ENCODE peak calls at places on chromosomes 11 and 22, in eight cellular contexts. L is right cardiac atrium, I is HCT116, G is aorta, Z is transverse colon, M is RWPE1, E is dorsolateral prefrontal cortex, K is neural progenitor cell. S is an unnamed sample.

GRCh38 chr22:19070397-19071169 is 51.6 kb downstream of the DGCR2 start:
- DNase-seq in Z (no peak), M (no peak), L (no peak), E (no peak), I (no peak), G (no peak), K (no peak), S (no peak)

GRCh38 chr11:46389450-46390330 is 1.9 kb downstream of the CHRM4 start:
- DNase-seq in I (peak), G (peak), M (peak), E (peak), Z (peak), L (peak), K (peak), S (no peak)

GRCh38 chr22:28574159-28574788 is 105.4 kb downstream of the TTC28 start:
- DNase-seq in I (no peak), G (no peak), M (no peak), L (no peak), K (no peak), Z (no peak), E (no peak), S (no peak)

GRCh38 chr11:78812513-78813293 is 238.0 kb upstream of the NARS2 start:
- DNase-seq in L (no peak), K (peak), E (no peak), Z (peak), I (no peak), M (no peak), G (peak), S (no peak)

GRCh38 chr22:29756341-29756740 is 10.5 kb downstream of the ZMAT5 start:
- DNase-seq in I (no peak), L (no peak), Z (no peak), K (no peak), M (no peak), E (no peak), G (no peak), S (no peak)

GRCh38 chr11:125313271-125314222 is 149.0 kb downstream of the PKNOX2 start:
- DNase-seq in E (no peak), Z (no peak), K (no peak), I (no peak), M (no peak), L (no peak), G (no peak), S (no peak)

GRCh38 chr11:115984228-115984627 is 480.0 kb upstream of the CADM1 start:
- DNase-seq in G (no peak), I (no peak), K (no peak), M (no peak), E (no peak), Z (no peak), L (no peak), S (no peak)

GRCh38 chr22:21591695-21592094 is 24.2 kb downstream of the UBE2L3 start:
- DNase-seq in E (no peak), K (no peak), G (peak), L (peak), M (no peak), Z (no peak), I (no peak), S (no peak)

GRCh38 chr11:57214494-57214893 is 22.6 kb downstream of the APLNR start:
- DNase-seq in K (no peak), E (no peak), L (peak), M (peak), G (no peak), I (no peak), Z (no peak), S (no peak)

GRCh38 chr22:19179472-19180048 is 1.0 kb upstream of the SLC25A1 start:
- DNase-seq in L (peak), M (peak), G (peak), K (peak), Z (peak), I (peak), E (peak), S (peak)

GRCh38 chr11:116343270-116343669 is 429.5 kb downstream of the BUD13 start:
- DNase-seq in I (no peak), E (no peak), K (no peak), Z (no peak), M (no peak), L (no peak), G (no peak), S (no peak)

GRCh38 chr22:27060188-27060587 is 402.8 kb downstream of the MIAT start:
- DNase-seq in Z (no peak), I (no peak), M (no peak), E (no peak), K (no peak), G (no peak), L (no peak), S (no peak)

GRCh38 chr11:76799061-76799804 is 16.1 kb downstream of the TSKU start:
- DNase-seq in M (peak), K (peak), L (peak), G (peak), Z (peak), E (no peak), I (no peak), S (peak)

GRCh38 chr22:17964647-17965046 is 59.7 kb downstream of the MICAL3 start:
- DNase-seq in I (no peak), E (no peak), G (no peak), M (no peak), Z (no peak), L (peak), K (no peak), S (no peak)

GRCh38 chr22:45879552-45879949 is 97.4 kb downstream of the WNT7B start:
- DNase-seq in Z (no peak), G (no peak), L (peak), M (no peak), K (no peak), E (peak), I (no peak), S (no peak)

GRCh38 chr11:35355102-35355749 is 64.1 kb downstream of the SLC1A2 start:
- DNase-seq in L (no peak), G (no peak), M (no peak), K (no peak), Z (no peak), E (no peak), I (no peak), S (no peak)

GRCh38 chr22:43479311-43479710 is 67.5 kb downstream of the MPPED1 start:
- DNase-seq in L (no peak), K (no peak), E (no peak), M (no peak), Z (no peak), G (no peak), I (no peak), S (no peak)

GRCh38 chr22:50048066-50048765 is 9.9 kb downstream of the TTLL8 start:
- DNase-seq in E (no peak), L (no peak), I (no peak), Z (no peak), K (no peak), M (no peak), G (peak), S (no peak)

GRCh38 chr11:10798330-10798980 is 10.3 kb downstream of the EIF4G2 start:
- DNase-seq in Z (no peak), E (no peak), K (no peak), I (no peak), G (no peak), L (no peak), M (no peak), S (no peak)

GRCh38 chr22:44382461-44383038 is 69.8 kb upstream of the SHISAL1 start:
- DNase-seq in E (no peak), I (no peak), L (peak), G (peak), M (no peak), K (no peak), Z (no peak), S (no peak)

GRCh38 chr11:17405232-17406005 is 17.0 kb upstream of the KCNJ11 start:
- DNase-seq in M (no peak), E (peak), I (peak), Z (peak), L (peak), G (peak), K (peak), S (peak)

GRCh38 chr11:76834151-76834550 is 26.6 kb upstream of the ACER3 start:
- DNase-seq in Z (no peak), M (no peak), G (no peak), L (no peak), K (no peak), E (no peak), I (no peak), S (no peak)

GRCh38 chr11:79179087-79179486 is 261.7 kb downstream of the TENM4 start:
- DNase-seq in G (no peak), K (no peak), L (no peak), Z (no peak), E (no peak), M (no peak), I (no peak), S (no peak)

GRCh38 chr11:73652046-73652730 is 5.8 kb downstream of the PLEKHB1 start:
- DNase-seq in G (no peak), Z (peak), E (peak), L (peak), I (peak), K (peak), M (no peak), S (peak)

GRCh38 chr11:115778928-115779650 is 274.9 kb upstream of the CADM1 start:
- DNase-seq in Z (no peak), M (no peak), I (no peak), K (no peak), G (no peak), E (no peak), L (no peak), S (no peak)

GRCh38 chr11:14041040-14041439 is 78.5 kb downstream of the SPON1 start:
- DNase-seq in M (peak), G (no peak), K (peak), Z (no peak), L (no peak), I (peak), E (no peak), S (no peak)

GRCh38 chr11:122796128-122796717 is 42.1 kb upstream of the CRTAM start:
- DNase-seq in L (peak), I (no peak), E (no peak), M (peak), G (no peak), Z (peak), K (peak), S (no peak)

GRCh38 chr11:118956094-118956846 is at the start of gene UPK2:
- DNase-seq in G (peak), L (peak), E (peak), M (peak), Z (peak), K (peak), I (peak), S (peak)

GRCh38 chr11:71151561-71151960 is 100.8 kb downstream of the SHANK2 start:
- DNase-seq in I (no peak), Z (no peak), L (no peak), E (no peak), G (no peak), M (no peak), K (no peak), S (no peak)

GRCh38 chr11:99352642-99353041 is 331.9 kb downstream of the CNTN5 start:
- DNase-seq in I (no peak), Z (no peak), K (no peak), G (no peak), L (peak), E (no peak), M (no peak), S (no peak)

GRCh38 chr22:43154887-43155536 is 3.7 kb downstream of the TSPO start:
- DNase-seq in K (no peak), M (no peak), I (no peak), G (peak), L (peak), Z (no peak), E (no peak), S (no peak)

GRCh38 chr22:25779426-25779825 is 37.4 kb downstream of the MYO18B start:
- DNase-seq in L (no peak), Z (no peak), G (no peak), I (no peak), E (no peak), K (no peak), M (no peak), S (no peak)

DNA sequence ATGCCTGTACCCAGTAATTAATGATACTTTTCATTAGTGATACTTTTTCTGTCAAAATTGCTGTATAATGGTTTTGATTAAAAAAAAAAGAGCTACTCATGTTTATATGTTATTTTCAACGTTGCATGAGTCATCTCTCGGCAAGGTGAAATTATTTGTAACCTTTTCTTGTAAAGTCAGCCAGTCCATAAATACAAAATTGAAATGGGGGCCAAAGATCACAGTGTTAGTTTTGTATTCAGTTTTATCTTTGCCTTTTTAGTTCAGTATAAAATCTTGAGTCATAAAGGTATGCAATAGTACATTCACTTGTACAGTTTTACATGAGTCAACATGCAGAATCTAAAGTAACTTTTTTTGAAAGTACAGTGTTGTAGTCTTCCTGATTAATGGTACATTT is 4.3 kb downstream of the ARHGEF12 start:
- DNase-seq in L (no peak), K (no peak), G (no peak), M (peak), E (no peak), I (no peak), Z (no peak), S (no peak)
- H3K27ac ChIP-seq in L (no peak), K (no peak), G (no peak), M (peak), E (no peak), I (no peak), Z (peak), S (no peak)

DNA sequence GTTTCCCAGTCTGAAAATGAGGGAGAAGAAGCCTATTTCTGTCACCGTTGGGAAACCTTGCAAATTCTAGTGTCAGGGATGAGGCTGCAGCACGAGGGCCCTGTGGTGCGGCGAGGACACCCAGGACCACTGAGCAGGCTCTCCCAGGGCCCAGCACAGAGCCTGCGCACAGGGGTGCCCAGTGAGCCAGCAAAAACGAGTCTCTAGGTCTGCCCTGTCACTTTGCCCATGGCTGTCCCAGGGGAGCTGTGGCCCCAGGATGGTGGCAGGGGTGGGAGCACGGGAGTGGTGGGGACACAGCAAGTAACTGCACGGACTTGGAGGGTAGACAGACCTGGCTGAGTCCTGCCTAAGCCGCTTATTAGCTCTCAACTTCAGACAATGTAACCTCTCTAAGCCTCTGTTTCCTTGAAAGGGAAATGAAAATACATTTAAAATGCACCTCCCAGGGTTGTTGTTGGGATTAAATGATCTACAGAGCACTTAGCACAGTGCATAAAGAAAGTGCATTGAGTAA is 44.2 kb downstream of the DSCAML1 start:
- DNase-seq in E (no peak), M (no peak), Z (no peak), I (no peak), G (no peak), L (no peak), K (peak), S (no peak)
- H3K27ac ChIP-seq in E (peak), M (no peak), Z (no peak), I (no peak), G (no peak), L (no peak), K (no peak), S (peak)

GRCh38 chr11:64327338-64327737 is 9.4 kb downstream of the PRDX5 start:
- DNase-seq in M (no peak), K (no peak), Z (no peak), I (no peak), L (no peak), E (no peak), G (no peak), S (no peak)

GRCh38 chr11:64322925-64323260 is 5.0 kb downstream of the PRDX5 start:
- DNase-seq in L (no peak), Z (no peak), K (no peak), E (no peak), G (no peak), M (no peak), I (no peak), S (no peak)

GRCh38 chr11:64323373-64323772 is 5.5 kb downstream of the PRDX5 start:
- DNase-seq in G (no peak), K (no peak), L (peak), I (no peak), E (no peak), M (no peak), Z (no peak), S (no peak)

GRCh38 chr11:64327993-64328392 is 10.1 kb downstream of the PRDX5 start:
- DNase-seq in L (no peak), I (no peak), G (no peak), K (no peak), M (no peak), Z (peak), E (no peak), S (no peak)

GRCh38 chr11:64324692-64325469 is 7.0 kb downstream of the PRDX5 start:
- DNase-seq in K (no peak), E (no peak), L (no peak), I (no peak), G (no peak), M (peak), Z (no peak), S (no peak)
- H3K27ac ChIP-seq in K (no peak), E (no peak), L (no peak), I (peak), G (no peak), M (peak), Z (no peak), S (no peak)

GRCh38 chr11:90222152-90222458 is 744 bp downstream of the CHORDC1 start:
- DNase-seq in L (no peak), M (peak), I (no peak), Z (no peak), E (no peak), K (no peak), G (no peak), S (no peak)

GRCh38 chr11:90222459-90223247 is at the start of gene CHORDC1:
- DNase-seq in I (peak), Z (peak), K (peak), E (peak), G (peak), M (peak), L (peak), S (peak)

GRCh38 chr11:90220391-90220790 is 2.5 kb downstream of the CHORDC1 start:
- DNase-seq in E (no peak), Z (no peak), M (peak), K (no peak), G (no peak), L (no peak), I (no peak), S (no peak)

GRCh38 chr11:90219438-90219837 is 3.4 kb downstream of the CHORDC1 start:
- DNase-seq in G (no peak), K (no peak), L (no peak), M (no peak), I (no peak), Z (no peak), E (no peak), S (no peak)

GRCh38 chr11:90223248-90223585 is 368 bp upstream of the CHORDC1 start:
- DNase-seq in M (no peak), Z (no peak), E (no peak), K (no peak), G (no peak), I (no peak), L (no peak), S (no peak)
- H3K27ac ChIP-seq in M (peak), Z (peak), E (peak), K (peak), G (peak), I (peak), L (peak), S (peak)

S was measured in substantia nigra.